ENCODE peak calls at places on chromosomes 5 and 9, in five cellular contexts. R is fibroblast of mammary gland, Q is GM18507, N is occipital lobe, I is H54. V is an unnamed sample.
A peak's percentile ranks its signal among the peaks of the same experiment; 100 is the strongest.

GRCh38 chr5:133147411-133147810 is 95.6 kb downstream of the HSPA4 start:
- DNase-seq in R (peak; percentile 20), Q (no peak), N (no peak), I (no peak), V (peak; percentile 54)

GRCh38 chr9:122084276-122084675 is 8.8 kb downstream of the TTLL11 start:
- DNase-seq in R (no peak), Q (no peak), N (no peak), I (no peak), V (peak; percentile 33)

GRCh38 chr9:129270903-129271431 is 92.9 kb upstream of the IER5L start:
- DNase-seq in R (peak; percentile 71), Q (no peak), N (no peak), I (no peak), V (no peak)

GRCh38 chr5:143314664-143315063 is 88.8 kb downstream of the NR3C1 start:
- DNase-seq in R (peak; percentile 86), Q (no peak), N (no peak), I (peak; percentile 7), V (no peak)

GRCh38 chr5:159156839-159157238 is 52.5 kb downstream of the RNF145 start:
- DNase-seq in R (peak; percentile 83), Q (peak; percentile 18), N (no peak), I (no peak), V (peak; percentile 47)

GRCh38 chr5:126477681-126478117 is 54.5 kb downstream of the GRAMD2B start:
- DNase-seq in R (peak; percentile 24), Q (no peak), N (no peak), I (no peak), V (no peak)

GRCh38 chr5:6159864-6160199 is 218.5 kb downstream of the MED10 start:
- DNase-seq in R (no peak), Q (no peak), N (no peak), I (no peak), V (no peak)

GRCh38 chr5:173010547-173011464 is 27.2 kb downstream of the ATP6V0E1 start:
- DNase-seq in R (peak; percentile 38), Q (no peak), N (no peak), I (no peak), V (peak; percentile 59)

GRCh38 chr5:65157906-65158603 is 323.7 kb downstream of the ADAMTS6 start:
- DNase-seq in R (peak; percentile 12), Q (no peak), N (no peak), I (no peak), V (no peak)

GRCh38 chr9:128485414-128485855 is 19.1 kb upstream of the GLE1 start:
- DNase-seq in R (no peak), Q (no peak), N (no peak), I (no peak), V (no peak)

GRCh38 chr5:134451618-134452505 is 40.2 kb upstream of the CDKN2AIPNL start:
- DNase-seq in R (peak; percentile 80), Q (no peak), N (peak; percentile 16), I (peak; percentile 77), V (no peak)

GRCh38 chr9:133706651-133707050 is 31.5 kb downstream of the SARDH start:
- DNase-seq in R (no peak), Q (no peak), N (no peak), I (no peak), V (no peak)

GRCh38 chr5:168740055-168740820 is 161.1 kb upstream of the PANK3 start:
- DNase-seq in R (no peak), Q (no peak), N (no peak), I (no peak), V (no peak)

GRCh38 chr5:12920527-12920926 is 1016.3 kb upstream of the CTNND2 start:
- DNase-seq in R (no peak), Q (no peak), N (no peak), I (no peak), V (no peak)

V was measured in head of caudate nucleus.